ENCODE peak calls at places on chromosomes 2 and 18, in seven cellular contexts. One of them, this sample, is unnamed.

GRCh38 chr2:24886640-24887324 is 33.3 kb downstream of the ADCY3 start:
- DNase-seq in IMR-90: peak; percentile 51
- DNase-seq in psoas muscle: no peak
- DNase-seq in GM23248: peak; percentile 18
- DNase-seq in right cardiac atrium: no peak
- DNase-seq in CD4-positive, alpha-beta memory T cell: no peak
- DNase-seq in transverse colon: no peak
- DNase-seq in this sample: no peak

GRCh38 chr2:176002684-176003225 is 688 bp upstream of the LNPK start:
- DNase-seq in IMR-90: peak; percentile 27
- DNase-seq in psoas muscle: peak; percentile 24
- DNase-seq in GM23248: peak; percentile 51
- DNase-seq in right cardiac atrium: no peak
- DNase-seq in CD4-positive, alpha-beta memory T cell: no peak
- DNase-seq in transverse colon: peak; percentile 36
- DNase-seq in this sample: no peak

GRCh38 chr2:69483024-69483423 is 45.8 kb upstream of the NFU1 start:
- DNase-seq in IMR-90: no peak
- DNase-seq in psoas muscle: no peak
- DNase-seq in GM23248: no peak
- DNase-seq in right cardiac atrium: no peak
- DNase-seq in CD4-positive, alpha-beta memory T cell: no peak
- DNase-seq in transverse colon: no peak
- DNase-seq in this sample: no peak

GRCh38 chr2:12856934-12857660 is 140.4 kb downstream of the TRIB2 start:
- DNase-seq in IMR-90: peak; percentile 75
- DNase-seq in psoas muscle: no peak
- DNase-seq in GM23248: peak; percentile 86
- DNase-seq in right cardiac atrium: no peak
- DNase-seq in CD4-positive, alpha-beta memory T cell: peak; percentile 73
- DNase-seq in transverse colon: no peak
- DNase-seq in this sample: no peak

GRCh38 chr2:193331701-193332100 is 1137.0 kb upstream of the TMEFF2 start:
- DNase-seq in IMR-90: no peak
- DNase-seq in psoas muscle: no peak
- DNase-seq in GM23248: no peak
- DNase-seq in right cardiac atrium: no peak
- DNase-seq in CD4-positive, alpha-beta memory T cell: no peak
- DNase-seq in transverse colon: no peak
- DNase-seq in this sample: no peak

GRCh38 chr2:10126627-10127026 is 4.1 kb downstream of the RRM2 start:
- DNase-seq in IMR-90: peak; percentile 83
- DNase-seq in psoas muscle: no peak
- DNase-seq in GM23248: no peak
- DNase-seq in right cardiac atrium: no peak
- DNase-seq in CD4-positive, alpha-beta memory T cell: no peak
- DNase-seq in transverse colon: no peak
- DNase-seq in this sample: no peak

GRCh38 chr2:183389546-183390080 is 265.4 kb downstream of the NUP35 start:
- DNase-seq in IMR-90: no peak
- DNase-seq in psoas muscle: no peak
- DNase-seq in GM23248: no peak
- DNase-seq in right cardiac atrium: no peak
- DNase-seq in CD4-positive, alpha-beta memory T cell: no peak
- DNase-seq in transverse colon: no peak
- DNase-seq in this sample: no peak

GRCh38 chr2:142878061-142878741 is 737 bp downstream of the KYNU start:
- DNase-seq in IMR-90: no peak
- DNase-seq in psoas muscle: no peak
- DNase-seq in GM23248: no peak
- DNase-seq in right cardiac atrium: no peak
- DNase-seq in CD4-positive, alpha-beta memory T cell: no peak
- DNase-seq in transverse colon: no peak
- DNase-seq in this sample: no peak

GRCh38 chr2:146873646-146874259 is 971.1 kb upstream of the ACVR2A start:
- DNase-seq in IMR-90: no peak
- DNase-seq in psoas muscle: no peak
- DNase-seq in GM23248: no peak
- DNase-seq in right cardiac atrium: no peak
- DNase-seq in CD4-positive, alpha-beta memory T cell: no peak
- DNase-seq in transverse colon: no peak
- DNase-seq in this sample: no peak

GRCh38 chr18:70390366-70391090 is 101.7 kb downstream of the SOCS6 start:
- DNase-seq in IMR-90: peak; percentile 68
- DNase-seq in psoas muscle: no peak
- DNase-seq in GM23248: peak; percentile 64
- DNase-seq in right cardiac atrium: no peak
- DNase-seq in CD4-positive, alpha-beta memory T cell: no peak
- DNase-seq in transverse colon: no peak
- DNase-seq in this sample: no peak

GRCh38 chr2:44389895-44390294 is 28.1 kb downstream of the CAMKMT start:
- DNase-seq in IMR-90: no peak
- DNase-seq in psoas muscle: no peak
- DNase-seq in GM23248: peak; percentile 19
- DNase-seq in right cardiac atrium: no peak
- DNase-seq in CD4-positive, alpha-beta memory T cell: no peak
- DNase-seq in transverse colon: no peak
- DNase-seq in this sample: no peak

GRCh38 chr2:43070676-43071491 is 155.5 kb downstream of the ZFP36L2 start:
- DNase-seq in IMR-90: no peak
- DNase-seq in psoas muscle: no peak
- DNase-seq in GM23248: no peak
- DNase-seq in right cardiac atrium: no peak
- DNase-seq in CD4-positive, alpha-beta memory T cell: no peak
- DNase-seq in transverse colon: peak; percentile 3
- DNase-seq in this sample: no peak

GRCh38 chr2:31475692-31476091 is 61.1 kb upstream of the XDH start:
- DNase-seq in IMR-90: peak; percentile 76
- DNase-seq in psoas muscle: no peak
- DNase-seq in GM23248: peak; percentile 92
- DNase-seq in right cardiac atrium: no peak
- DNase-seq in CD4-positive, alpha-beta memory T cell: no peak
- DNase-seq in transverse colon: no peak
- DNase-seq in this sample: no peak

GRCh38 chr2:115162454-115163293 is 720.2 kb downstream of the DPP10 start:
- DNase-seq in IMR-90: no peak
- DNase-seq in psoas muscle: no peak
- DNase-seq in GM23248: peak; percentile 1
- DNase-seq in right cardiac atrium: no peak
- DNase-seq in CD4-positive, alpha-beta memory T cell: no peak
- DNase-seq in transverse colon: no peak
- DNase-seq in this sample: no peak

GRCh38 chr2:238259085-238260020 is 19.5 kb upstream of the HES6 start:
- DNase-seq in IMR-90: no peak
- DNase-seq in psoas muscle: peak; percentile 7
- DNase-seq in GM23248: no peak
- DNase-seq in right cardiac atrium: no peak
- DNase-seq in CD4-positive, alpha-beta memory T cell: no peak
- DNase-seq in transverse colon: no peak
- DNase-seq in this sample: no peak

GRCh38 chr18:11658019-11658418 is 31.0 kb upstream of the GNAL start:
- DNase-seq in IMR-90: no peak
- DNase-seq in psoas muscle: no peak
- DNase-seq in GM23248: no peak
- DNase-seq in right cardiac atrium: no peak
- DNase-seq in CD4-positive, alpha-beta memory T cell: no peak
- DNase-seq in transverse colon: no peak
- DNase-seq in this sample: no peak

GRCh38 chr18:42436366-42436765 is 481.3 kb downstream of the PIK3C3 start:
- DNase-seq in IMR-90: no peak
- DNase-seq in psoas muscle: no peak
- DNase-seq in GM23248: no peak
- DNase-seq in right cardiac atrium: no peak
- DNase-seq in CD4-positive, alpha-beta memory T cell: no peak
- DNase-seq in transverse colon: no peak
- DNase-seq in this sample: no peak

GRCh38 chr18:250685-251084 is 17.2 kb downstream of the THOC1 start:
- DNase-seq in IMR-90: peak; percentile 70
- DNase-seq in psoas muscle: no peak
- DNase-seq in GM23248: peak; percentile 54
- DNase-seq in right cardiac atrium: no peak
- DNase-seq in CD4-positive, alpha-beta memory T cell: no peak
- DNase-seq in transverse colon: no peak
- DNase-seq in this sample: no peak

GRCh38 chr2:120828066-120828465 is 92.4 kb downstream of the GLI2 start:
- DNase-seq in IMR-90: no peak
- DNase-seq in psoas muscle: no peak
- DNase-seq in GM23248: no peak
- DNase-seq in right cardiac atrium: no peak
- DNase-seq in CD4-positive, alpha-beta memory T cell: no peak
- DNase-seq in transverse colon: no peak
- DNase-seq in this sample: no peak
- H3K27ac ChIP-seq in IMR-90: no peak overlapping the region
- H3K27ac ChIP-seq in psoas muscle: no peak overlapping the region
- H3K27ac ChIP-seq in GM23248: no peak overlapping the region
- H3K27ac ChIP-seq in right cardiac atrium: no peak overlapping the region
- H3K27ac ChIP-seq in CD4-positive, alpha-beta memory T cell: no peak overlapping the region
- H3K27ac ChIP-seq in transverse colon: no peak overlapping the region
- H3K27ac ChIP-seq in this sample: no peak overlapping the region

DNA sequence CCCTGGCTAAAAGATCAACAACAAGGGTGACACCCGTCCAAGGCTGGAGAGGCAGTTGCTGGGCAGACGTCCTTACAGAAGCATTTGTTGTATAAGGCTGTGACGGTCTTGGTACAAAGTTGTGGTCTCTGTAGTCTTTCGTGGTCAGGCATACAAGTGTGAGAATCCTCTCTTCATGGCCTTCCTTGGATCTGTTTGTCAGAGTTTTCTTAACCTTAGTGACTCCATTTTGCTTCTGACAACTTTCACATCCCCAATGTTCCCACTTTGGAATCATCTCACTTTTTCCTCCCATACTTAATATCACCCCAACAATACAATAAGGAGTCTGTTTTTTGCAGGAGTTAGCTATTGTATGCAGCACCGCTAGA is 72.7 kb upstream of the ZCCHC2 start:
- DNase-seq in IMR-90: no peak
- DNase-seq in psoas muscle: no peak
- DNase-seq in GM23248: no peak
- DNase-seq in right cardiac atrium: no peak
- DNase-seq in CD4-positive, alpha-beta memory T cell: no peak
- DNase-seq in transverse colon: no peak
- DNase-seq in this sample: no peak
- H3K27ac ChIP-seq in IMR-90: no peak overlapping the region
- H3K27ac ChIP-seq in psoas muscle: peak overlapping the region; percentile 87
- H3K27ac ChIP-seq in GM23248: no peak overlapping the region
- H3K27ac ChIP-seq in right cardiac atrium: peak overlapping the region; percentile 65
- H3K27ac ChIP-seq in CD4-positive, alpha-beta memory T cell: no peak overlapping the region
- H3K27ac ChIP-seq in transverse colon: no peak overlapping the region
- H3K27ac ChIP-seq in this sample: no peak overlapping the region

GRCh38 chr2:67612576-67612981 is 215.4 kb downstream of the ETAA1 start:
- DNase-seq in IMR-90: no peak
- DNase-seq in psoas muscle: no peak
- DNase-seq in GM23248: peak; percentile 50
- DNase-seq in right cardiac atrium: no peak
- DNase-seq in CD4-positive, alpha-beta memory T cell: no peak
- DNase-seq in transverse colon: no peak
- DNase-seq in this sample: no peak

GRCh38 chr2:67619204-67619603 is 222.1 kb downstream of the ETAA1 start:
- DNase-seq in IMR-90: no peak
- DNase-seq in psoas muscle: no peak
- DNase-seq in GM23248: peak; percentile 62
- DNase-seq in right cardiac atrium: no peak
- DNase-seq in CD4-positive, alpha-beta memory T cell: no peak
- DNase-seq in transverse colon: no peak
- DNase-seq in this sample: no peak

GRCh38 chr2:67613227-67613626 is 216.1 kb downstream of the ETAA1 start:
- DNase-seq in IMR-90: no peak
- DNase-seq in psoas muscle: no peak
- DNase-seq in GM23248: no peak
- DNase-seq in right cardiac atrium: no peak
- DNase-seq in CD4-positive, alpha-beta memory T cell: no peak
- DNase-seq in transverse colon: no peak
- DNase-seq in this sample: no peak

GRCh38 chr2:67616749-67617148 is 219.6 kb downstream of the ETAA1 start:
- DNase-seq in IMR-90: peak; percentile 96
- DNase-seq in psoas muscle: no peak
- DNase-seq in GM23248: peak; percentile 48
- DNase-seq in right cardiac atrium: peak; percentile 11
- DNase-seq in CD4-positive, alpha-beta memory T cell: no peak
- DNase-seq in transverse colon: no peak
- DNase-seq in this sample: no peak
- H3K27ac ChIP-seq in IMR-90: peak overlapping the region; percentile 3
- H3K27ac ChIP-seq in psoas muscle: no peak overlapping the region
- H3K27ac ChIP-seq in GM23248: peak overlapping the region; percentile 21
- H3K27ac ChIP-seq in right cardiac atrium: no peak overlapping the region
- H3K27ac ChIP-seq in CD4-positive, alpha-beta memory T cell: no peak overlapping the region
- H3K27ac ChIP-seq in transverse colon: no peak overlapping the region
- H3K27ac ChIP-seq in this sample: no peak overlapping the region

DNA sequence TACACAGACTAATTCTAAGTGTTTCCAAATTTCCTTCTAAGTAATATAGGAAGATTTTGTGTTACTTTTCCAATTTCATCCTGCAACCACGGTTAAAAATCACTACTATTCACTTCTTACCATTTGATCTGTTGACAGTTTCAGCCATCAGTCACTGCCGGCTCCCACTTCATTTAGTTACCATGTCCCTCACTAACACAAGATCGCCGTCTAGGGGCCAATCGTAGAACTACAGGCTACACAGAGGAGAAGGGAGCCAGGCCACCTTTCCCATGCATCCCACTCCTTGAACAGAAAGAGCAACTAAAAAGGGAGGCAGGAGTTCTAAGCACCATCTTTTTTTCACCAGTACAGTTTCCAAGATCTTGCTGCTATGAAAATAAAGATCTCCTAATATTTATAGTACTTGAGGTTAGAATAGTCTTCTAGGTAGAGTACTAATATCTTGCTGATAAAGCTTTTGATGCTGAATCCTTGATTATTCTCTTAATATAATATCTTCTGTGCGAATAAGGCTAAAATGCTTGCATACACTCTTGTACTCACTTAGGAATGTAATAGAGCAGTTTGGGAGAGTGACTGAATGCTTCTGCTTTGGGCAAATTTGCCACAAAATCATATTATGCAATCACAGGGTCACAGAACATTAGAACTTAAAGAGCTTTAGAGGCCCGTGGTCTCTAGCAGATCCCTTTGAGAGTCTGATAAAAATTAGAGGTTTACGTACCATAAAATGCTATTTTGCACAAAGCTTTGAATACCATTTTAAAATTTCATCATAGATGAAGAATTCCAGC is 39.5 kb upstream of the CYP1B1 start:
- DNase-seq in IMR-90: peak; percentile 51
- DNase-seq in psoas muscle: peak; percentile 76
- DNase-seq in GM23248: peak; percentile 71
- DNase-seq in right cardiac atrium: peak; percentile 84
- DNase-seq in CD4-positive, alpha-beta memory T cell: peak; percentile 58
- DNase-seq in transverse colon: peak; percentile 83
- DNase-seq in this sample: peak; percentile 11
- H3K27ac ChIP-seq in IMR-90: no peak overlapping the region
- H3K27ac ChIP-seq in psoas muscle: no peak overlapping the region
- H3K27ac ChIP-seq in GM23248: peak overlapping the region; percentile 44
- H3K27ac ChIP-seq in right cardiac atrium: no peak overlapping the region
- H3K27ac ChIP-seq in CD4-positive, alpha-beta memory T cell: no peak overlapping the region
- H3K27ac ChIP-seq in transverse colon: no peak overlapping the region
- H3K27ac ChIP-seq in this sample: no peak overlapping the region